ENCODE peak calls at places on chromosomes 7 and 10, in five cellular contexts. W, Q, D, O and K are unnamed samples.

GRCh38 chr7:107398161-107398560 is 71.7 kb upstream of the GPR22 start:
- DNase-seq in W (no peak), Q (no peak), D (no peak), O (no peak), K (no peak)

GRCh38 chr10:26805567-26806245 is 55.1 kb downstream of the ABI1 start:
- DNase-seq in W (no peak), Q (no peak), D (peak; percentile 77), O (no peak), K (peak; percentile 41)

GRCh38 chr10:89427629-89428028 is 13.3 kb downstream of the IFIT5 start:
- DNase-seq in W (no peak), Q (no peak), D (peak; percentile 88), O (no peak), K (peak; percentile 52)

GRCh38 chr7:117217636-117218035 is 105.2 kb downstream of the WNT2 start:
- DNase-seq in W (no peak), Q (no peak), D (peak; percentile 82), O (no peak), K (no peak)

GRCh38 chr7:133984023-133984422 is 143.1 kb upstream of the LRGUK start:
- DNase-seq in W (no peak), Q (no peak), D (no peak), O (no peak), K (no peak)

GRCh38 chr10:2633630-2634029 is 433.7 kb upstream of the PFKP start:
- DNase-seq in W (no peak), Q (no peak), D (no peak), O (no peak), K (no peak)

GRCh38 chr10:97578171-97578844 is 5.7 kb downstream of the ANKRD2 start:
- DNase-seq in W (no peak), Q (no peak), D (no peak), O (no peak), K (no peak)

GRCh38 chr10:112115781-112116385 is 67.7 kb downstream of the GPAM start:
- DNase-seq in W (peak; percentile 23), Q (peak; percentile 76), D (peak; percentile 18), O (peak; percentile 79), K (peak; percentile 4)

GRCh38 chr10:69802424-69803161 is 887 bp downstream of the COL13A1 start:
- DNase-seq in W (peak; percentile 57), Q (peak; percentile 72), D (peak; percentile 56), O (peak; percentile 55), K (peak; percentile 73)

GRCh38 chr10:90484518-90484917 is 373.3 kb downstream of the HTR7 start:
- DNase-seq in W (no peak), Q (peak; percentile 47), D (no peak), O (peak; percentile 30), K (no peak)

GRCh38 chr10:78944658-78945333 is 124.0 kb upstream of the ZMIZ1 start:
- DNase-seq in W (no peak), Q (no peak), D (peak; percentile 98), O (no peak), K (peak; percentile 98)

GRCh38 chr10:66695046-66695445 is 230.8 kb upstream of the LRRTM3 start:
- DNase-seq in W (no peak), Q (no peak), D (no peak), O (no peak), K (no peak)

GRCh38 chr10:78754269-78755074 is 314.3 kb upstream of the ZMIZ1 start:
- DNase-seq in W (no peak), Q (no peak), D (peak; percentile 90), O (no peak), K (peak; percentile 89)

GRCh38 chr7:33940503-33940902 is 35.2 kb downstream of the BMPER start:
- DNase-seq in W (no peak), Q (no peak), D (peak; percentile 68), O (no peak), K (no peak)

GRCh38 chr7:111232249-111233084 is 141.5 kb downstream of the LRRN3 start:
- DNase-seq in W (no peak), Q (no peak), D (peak; percentile 75), O (no peak), K (peak; percentile 54)

GRCh38 chr10:71213127-71213616 is 802 bp downstream of the UNC5B start:
- DNase-seq in W (peak; percentile 45), Q (peak; percentile 66), D (peak; percentile 84), O (peak; percentile 65), K (peak; percentile 82)

GRCh38 chr10:71216363-71216695 is 4.0 kb downstream of the UNC5B start:
- DNase-seq in W (no peak), Q (no peak), D (no peak), O (no peak), K (no peak)

GRCh38 chr10:71213761-71214440 is 1.5 kb downstream of the UNC5B start:
- DNase-seq in W (no peak), Q (no peak), D (peak; percentile 80), O (no peak), K (peak; percentile 89)

GRCh38 chr10:71216751-71217265 is 4.4 kb downstream of the UNC5B start:
- DNase-seq in W (no peak), Q (no peak), D (no peak), O (no peak), K (peak; percentile 64)

GRCh38 chr10:71214641-71215160 is 2.3 kb downstream of the UNC5B start:
- DNase-seq in W (no peak), Q (no peak), D (no peak), O (peak; percentile 15), K (no peak)
- H3K4me2 ChIP-seq in W (no peak overlapping the region), Q (peak overlapping the region; percentile 90), D (peak overlapping the region; percentile 95), O (peak overlapping the region; percentile 93), K (no peak overlapping the region)

DNA sequence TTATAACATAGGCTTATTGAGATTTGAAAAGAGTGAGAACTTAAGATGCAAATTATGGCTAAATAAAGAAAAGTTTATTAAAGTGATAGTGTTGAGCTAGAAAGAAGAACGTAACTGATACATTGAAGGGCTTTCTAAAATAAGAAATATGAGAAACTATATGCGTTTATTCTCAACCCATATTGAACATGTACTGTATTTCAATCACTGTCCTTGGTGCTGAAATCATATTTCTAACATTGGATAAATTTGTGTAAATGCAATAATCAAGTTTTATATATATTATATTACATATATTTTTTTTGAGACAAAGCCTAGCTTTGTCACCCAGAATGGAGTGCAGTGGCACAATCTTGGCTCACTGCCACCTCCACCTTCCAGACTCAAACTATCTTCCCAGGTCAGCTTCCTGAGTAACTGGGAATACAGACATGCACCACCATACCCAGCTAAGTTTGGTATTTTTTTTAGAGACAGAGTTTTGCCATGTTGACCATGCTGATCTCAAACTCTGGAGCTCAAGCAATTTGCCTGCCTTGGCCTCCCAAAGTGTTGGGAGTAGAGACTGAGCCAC is 1065.8 kb downstream of the REEP3 start:
- DNase-seq in W (no peak), Q (no peak), D (no peak), O (no peak), K (no peak)
- H2AFZ ChIP-seq in W (no peak overlapping the region), Q (no peak overlapping the region), D (no peak overlapping the region), O (no peak overlapping the region), K (no peak overlapping the region)

DNA sequence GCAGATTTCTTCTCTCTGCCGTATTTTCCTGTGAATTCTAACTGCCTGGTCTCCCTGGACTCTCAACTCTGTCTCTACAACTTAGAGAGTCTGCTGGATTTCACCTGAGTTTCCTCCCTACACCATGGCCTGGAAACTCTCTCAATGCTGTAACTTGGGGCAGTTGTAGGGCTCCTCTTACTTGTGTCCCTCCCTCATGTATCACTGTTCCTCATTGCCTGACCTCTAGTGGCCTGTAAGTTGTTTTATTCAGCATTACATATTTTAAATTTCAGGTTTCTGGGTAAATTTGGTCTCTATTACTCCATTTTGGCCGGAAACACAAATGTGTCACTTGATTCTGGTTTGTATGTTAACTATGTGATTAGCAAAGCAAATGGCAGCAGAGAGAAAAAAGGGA is 70.9 kb downstream of the DYNC1I1 start:
- DNase-seq in W (no peak), Q (no peak), D (no peak), O (no peak), K (no peak)
- H2BK15ac ChIP-seq in W (no peak overlapping the region), Q (no peak overlapping the region), D (no peak overlapping the region), O (no peak overlapping the region), K (no peak overlapping the region)

GRCh38 chr7:35254496-35255416 is 856 bp upstream of the TBX20 start:
- DNase-seq in W (no peak), Q (peak; percentile 52), D (no peak), O (no peak), K (no peak)
- H3K4me2 ChIP-seq in W (peak overlapping the region; percentile 91), Q (peak overlapping the region; percentile 69), D (peak overlapping the region; percentile 69), O (peak overlapping the region; percentile 80), K (peak overlapping the region; percentile 92)

GRCh38 chr7:39754326-39755120 is 131.2 kb downstream of the RALA start:
- DNase-seq in W (no peak), Q (no peak), D (peak; percentile 81), O (peak; percentile 74), K (peak; percentile 89)
- H2AFZ ChIP-seq in W (no peak overlapping the region), Q (no peak overlapping the region), D (peak overlapping the region; percentile 90), O (no peak overlapping the region), K (no peak overlapping the region)

DNA sequence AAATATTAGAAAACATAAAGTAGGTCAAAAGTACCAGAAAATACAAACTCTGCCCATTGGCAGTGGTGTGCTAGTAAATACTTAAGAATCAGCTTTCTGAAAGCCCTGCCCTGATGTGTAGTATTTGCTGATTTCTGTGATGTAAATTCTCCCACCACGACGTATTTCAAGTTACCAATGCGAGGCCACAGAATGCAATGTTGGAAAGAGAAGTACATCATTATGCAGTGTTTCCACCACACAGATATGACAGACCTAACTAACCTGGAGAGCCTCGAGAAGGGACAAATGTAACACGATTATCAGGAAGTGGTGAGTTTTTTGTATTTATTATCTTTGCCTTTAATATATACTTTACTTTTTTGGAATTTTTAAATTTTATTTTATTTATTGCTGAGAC is 11.7 kb upstream of the MAP3K8 start:
- DNase-seq in W (no peak), Q (no peak), D (no peak), O (no peak), K (no peak)
- H2BK15ac ChIP-seq in W (no peak overlapping the region), Q (no peak overlapping the region), D (no peak overlapping the region), O (no peak overlapping the region), K (no peak overlapping the region)

DNA sequence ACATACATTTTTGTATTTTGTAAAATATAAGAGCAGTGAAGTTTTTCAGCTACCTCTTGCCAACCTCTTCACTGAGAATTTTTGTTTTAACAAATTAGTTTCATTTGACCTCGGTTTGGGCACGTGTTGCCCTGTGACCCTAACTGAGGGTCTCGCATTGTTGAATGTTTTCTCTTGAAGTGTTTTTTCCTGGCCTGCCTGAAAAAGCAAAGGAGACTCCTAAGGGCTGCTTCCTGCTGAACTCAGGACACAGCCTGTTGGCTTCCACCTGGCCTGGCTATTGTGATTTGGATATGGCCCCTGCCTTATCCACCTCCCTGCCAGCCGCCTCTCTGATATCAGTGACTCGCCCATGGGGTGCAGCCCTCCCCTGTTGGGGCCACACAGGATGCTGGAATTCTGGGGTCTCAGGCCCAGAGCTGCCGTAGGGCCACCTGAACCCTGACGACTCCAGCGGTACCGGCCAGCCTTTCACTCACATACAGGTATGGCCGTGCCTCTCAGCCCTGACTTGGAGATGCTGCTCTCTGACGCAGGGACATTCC is 58.8 kb upstream of the AQP1 start:
- DNase-seq in W (no peak), Q (no peak), D (no peak), O (no peak), K (no peak)
- H3K4me2 ChIP-seq in W (no peak overlapping the region), Q (no peak overlapping the region), D (no peak overlapping the region), O (no peak overlapping the region), K (no peak overlapping the region)